ENCODE peak calls at places on chromosomes 4 and X, in nine cellular contexts. U, O, Q, F, T, E, V, W and K are unnamed samples.

GRCh38 chr4:37516057-37516775 is 170.0 kb downstream of the RELL1 start:
- DNase-seq in U (no peak), W (no peak), E (no peak), V (no peak), T (no peak), Q (no peak), F (peak; percentile 45), O (no peak), K (peak; percentile 18)

GRCh38 chrX:51332188-51332942 is at the start of gene NUDT10:
- DNase-seq in Q (peak; percentile 63), W (peak; percentile 34), E (peak; percentile 53), U (peak; percentile 21), T (no peak), V (no peak), F (peak; percentile 46), O (peak; percentile 5), K (peak; percentile 4)

GRCh38 chrX:38313190-38313589 is 14.1 kb downstream of the RPGR start:
- DNase-seq in U (no peak), W (no peak), E (peak; percentile 46), O (no peak), V (no peak), F (peak; percentile 68), T (no peak), Q (no peak), K (no peak)

GRCh38 chr4:140018931-140019618 is 134.9 kb downstream of the MAML3 start:
- DNase-seq in E (no peak), Q (no peak), W (no peak), F (no peak), U (no peak), V (no peak), T (no peak), O (no peak), K (peak; percentile 40)

GRCh38 chrX:125998432-125998831 is 167.7 kb downstream of the DCAF12L2 start:
- DNase-seq in U (no peak), O (no peak), Q (peak; percentile 16), V (no peak), E (no peak), F (peak; percentile 2), W (no peak), T (no peak), K (no peak)

GRCh38 chr4:173538148-173538902 is 8.3 kb upstream of the HAND2 start:
- DNase-seq in Q (peak; percentile 39), V (no peak), W (no peak), T (no peak), F (peak; percentile 17), U (no peak), O (no peak), E (no peak), K (peak; percentile 45)

GRCh38 chrX:123878177-123878576 is 18.3 kb downstream of the XIAP start:
- DNase-seq in T (no peak), F (peak; percentile 23), O (no peak), E (peak; percentile 34), Q (no peak), W (no peak), V (no peak), U (no peak), K (peak; percentile 73)

GRCh38 chrX:21717802-21718201 is 40.1 kb downstream of the SMPX start:
- DNase-seq in U (no peak), V (no peak), T (no peak), O (no peak), W (no peak), E (no peak), F (no peak), Q (no peak), K (no peak)

GRCh38 chrX:107324493-107325310 is 118.3 kb downstream of the DNAAF6 start:
- DNase-seq in W (peak; percentile 16), V (no peak), U (no peak), Q (peak; percentile 25), E (peak; percentile 14), T (no peak), O (no peak), F (peak; percentile 14), K (peak; percentile 22)

GRCh38 chrX:24149346-24150050 is at the start of gene ZFX:
- DNase-seq in V (peak; percentile 45), F (peak; percentile 57), W (peak; percentile 81), O (peak; percentile 60), Q (no peak), T (peak; percentile 25), E (peak; percentile 74), U (peak; percentile 16), K (peak; percentile 63)

GRCh38 chrX:150084474-150085229 is 146.4 kb upstream of the EOLA2 start:
- DNase-seq in W (no peak), F (peak; percentile 58), V (no peak), E (peak; percentile 66), U (no peak), O (no peak), Q (no peak), T (no peak), K (no peak)

GRCh38 chr4:6416518-6417286 is 55.7 kb downstream of the PPP2R2C start:
- DNase-seq in O (no peak), V (no peak), Q (no peak), T (no peak), E (no peak), F (no peak), W (no peak), U (no peak), K (no peak)

GRCh38 chr4:94032754-94033153 is 174.9 kb upstream of the SMARCAD1 start:
- DNase-seq in V (no peak), Q (peak; percentile 30), O (no peak), E (peak; percentile 68), U (no peak), T (no peak), F (no peak), W (no peak), K (no peak)

GRCh38 chr4:32958586-32958985 is 2238.4 kb downstream of the PCDH7 start:
- DNase-seq in T (no peak), F (no peak), U (no peak), Q (no peak), V (no peak), E (no peak), W (no peak), O (no peak), K (no peak)

GRCh38 chr4:1628892-1629703 is 55.0 kb downstream of the FAM53A start:
- DNase-seq in Q (peak; percentile 92), V (peak; percentile 31), O (peak; percentile 54), T (peak; percentile 54), F (peak; percentile 28), E (peak; percentile 17), U (peak; percentile 32), W (peak; percentile 61), K (peak; percentile 24)

GRCh38 chr4:87270825-87271224 is 50.4 kb upstream of the KLHL8 start:
- DNase-seq in E (no peak), W (no peak), F (no peak), V (no peak), U (no peak), Q (no peak), O (no peak), T (no peak), K (no peak)

GRCh38 chrX:111719426-111720210 is 38.6 kb downstream of the ALG13 start:
- DNase-seq in E (peak; percentile 12), V (no peak), F (peak; percentile 16), T (no peak), W (no peak), U (no peak), O (no peak), Q (no peak), K (peak; percentile 10)

GRCh38 chr4:1345905-1346780 is 865 bp upstream of the UVSSA start:
- DNase-seq in O (peak; percentile 23), Q (peak; percentile 67), U (no peak), T (no peak), E (peak; percentile 43), V (peak; percentile 25), W (peak; percentile 41), F (peak; percentile 17), K (peak; percentile 66)

GRCh38 chr4:66048861-66049260 is 378.6 kb upstream of the EPHA5 start:
- DNase-seq in T (no peak), U (no peak), F (peak; percentile 27), Q (no peak), W (no peak), O (no peak), V (no peak), E (peak; percentile 23), K (no peak)

GRCh38 chr4:152968806-152969394 is 32.8 kb downstream of the FHDC1 start:
- DNase-seq in T (no peak), Q (no peak), O (no peak), E (no peak), F (peak; percentile 67), V (no peak), U (no peak), W (no peak), K (peak; percentile 33)

GRCh38 chr4:82638479-82638878 is 76.7 kb upstream of the TMEM150C start:
- DNase-seq in F (no peak), V (no peak), O (no peak), T (no peak), W (no peak), Q (no peak), E (no peak), U (no peak), K (no peak)

GRCh38 chr4:95268819-95269565 is 279.8 kb downstream of the UNC5C start:
- DNase-seq in W (no peak), O (no peak), Q (no peak), U (no peak), E (peak; percentile 17), T (no peak), V (no peak), F (peak; percentile 20), K (no peak)

GRCh38 chr4:112031712-112032328 is 113.4 kb upstream of the FAM241A start:
- DNase-seq in O (no peak), E (peak; percentile 65), F (peak; percentile 68), Q (peak; percentile 58), U (no peak), T (no peak), W (no peak), V (no peak), K (peak; percentile 69)

GRCh38 chr4:80196259-80197131 is 808 bp upstream of the PRDM8 start:
- DNase-seq in T (no peak), V (no peak), F (no peak), W (no peak), O (no peak), U (no peak), E (no peak), Q (peak; percentile 24), K (no peak)

GRCh38 chr4:74546020-74546419 is 101.1 kb downstream of the AREG start:
- DNase-seq in T (no peak), Q (no peak), U (no peak), V (no peak), O (no peak), F (peak; percentile 62), W (no peak), E (no peak), K (peak; percentile 37)

GRCh38 chrX:103879339-103879738 is 47.3 kb upstream of the RAB9B start:
- DNase-seq in T (no peak), U (no peak), Q (no peak), E (peak; percentile 5), F (peak; percentile 45), V (no peak), O (no peak), W (no peak), K (no peak)

GRCh38 chr4:76634239-76634638 is 199.2 kb downstream of the SHROOM3 start:
- DNase-seq in O (no peak), F (peak; percentile 59), W (no peak), E (no peak), Q (no peak), V (no peak), U (no peak), T (no peak), K (peak; percentile 85)

GRCh38 chr4:114694770-114695169 is 96.2 kb downstream of the UGT8 start:
- DNase-seq in U (no peak), T (no peak), E (peak; percentile 48), V (no peak), O (no peak), Q (peak; percentile 9), W (no peak), F (peak; percentile 43), K (peak; percentile 19)

GRCh38 chr4:150231108-150231770 is 153.0 kb downstream of the DCLK2 start:
- DNase-seq in V (no peak), Q (no peak), F (peak; percentile 81), T (no peak), E (no peak), U (no peak), O (no peak), W (no peak), K (no peak)

GRCh38 chr4:83093060-83093640 is 21.4 kb downstream of the PLAC8 start:
- DNase-seq in U (no peak), T (no peak), E (no peak), Q (no peak), O (no peak), V (no peak), F (no peak), W (no peak), K (no peak)

GRCh38 chrX:51461053-51462050 is 35.0 kb downstream of the NUDT11 start:
- DNase-seq in T (no peak), U (no peak), V (peak; percentile 0), W (no peak), O (peak; percentile 25), F (peak; percentile 56), Q (peak; percentile 23), E (peak; percentile 57), K (peak; percentile 43)